ENCODE peak calls at places on chromosome 1, in ten cellular contexts. F, N, C, R, S, I, X, T, P and U are unnamed samples.
A peak's percentile ranks its signal among the peaks of the same experiment; 100 is the strongest.

GRCh38 chr1:238701024-238701423 is 685.3 kb upstream of the CHRM3 start:
- DNase-seq in N (no peak), T (no peak), R (no peak), P (no peak), C (no peak), X (no peak), I (no peak), S (no peak), F (no peak), U (no peak)

GRCh38 chr1:209349372-209350324 is 233.9 kb upstream of the CAMK1G start:
- DNase-seq in F (no peak), R (no peak), X (no peak), P (no peak), S (no peak), T (no peak), C (no peak), I (no peak), N (no peak), U (no peak)

GRCh38 chr1:168693197-168693871 is 35.7 kb downstream of the DPT start:
- DNase-seq in P (no peak), N (peak; percentile 70), X (no peak), C (no peak), R (no peak), T (peak; percentile 66), S (no peak), I (no peak), F (peak; percentile 84), U (no peak)

GRCh38 chr1:228459091-228459993 is 27.8 kb upstream of the RNF187 start:
- DNase-seq in P (peak; percentile 47), I (peak; percentile 93), X (peak; percentile 85), T (peak; percentile 37), S (peak; percentile 41), F (peak; percentile 18), C (no peak), R (peak; percentile 27), N (peak; percentile 58), U (no peak)

GRCh38 chr1:175449306-175449705 is 256.7 kb upstream of the KIAA0040 start:
- DNase-seq in C (no peak), X (no peak), N (no peak), S (no peak), R (no peak), F (no peak), I (no peak), T (no peak), P (no peak), U (no peak)

GRCh38 chr1:234186037-234186688 is 187.1 kb upstream of the COA6 start:
- DNase-seq in P (no peak), N (no peak), T (peak; percentile 78), S (no peak), C (no peak), I (peak; percentile 69), R (no peak), F (peak; percentile 6), X (peak; percentile 92), U (peak; percentile 88)

GRCh38 chr1:244224487-244225430 is 173.7 kb downstream of the ZBTB18 start:
- DNase-seq in P (peak; percentile 49), F (no peak), X (no peak), T (no peak), S (peak; percentile 33), R (no peak), I (no peak), N (peak; percentile 20), C (no peak), U (no peak)

GRCh38 chr1:173531069-173531693 is 54.0 kb downstream of the PRDX6 start:
- DNase-seq in I (no peak), F (no peak), S (no peak), R (no peak), C (no peak), T (no peak), N (no peak), P (no peak), X (no peak), U (no peak)

DNA sequence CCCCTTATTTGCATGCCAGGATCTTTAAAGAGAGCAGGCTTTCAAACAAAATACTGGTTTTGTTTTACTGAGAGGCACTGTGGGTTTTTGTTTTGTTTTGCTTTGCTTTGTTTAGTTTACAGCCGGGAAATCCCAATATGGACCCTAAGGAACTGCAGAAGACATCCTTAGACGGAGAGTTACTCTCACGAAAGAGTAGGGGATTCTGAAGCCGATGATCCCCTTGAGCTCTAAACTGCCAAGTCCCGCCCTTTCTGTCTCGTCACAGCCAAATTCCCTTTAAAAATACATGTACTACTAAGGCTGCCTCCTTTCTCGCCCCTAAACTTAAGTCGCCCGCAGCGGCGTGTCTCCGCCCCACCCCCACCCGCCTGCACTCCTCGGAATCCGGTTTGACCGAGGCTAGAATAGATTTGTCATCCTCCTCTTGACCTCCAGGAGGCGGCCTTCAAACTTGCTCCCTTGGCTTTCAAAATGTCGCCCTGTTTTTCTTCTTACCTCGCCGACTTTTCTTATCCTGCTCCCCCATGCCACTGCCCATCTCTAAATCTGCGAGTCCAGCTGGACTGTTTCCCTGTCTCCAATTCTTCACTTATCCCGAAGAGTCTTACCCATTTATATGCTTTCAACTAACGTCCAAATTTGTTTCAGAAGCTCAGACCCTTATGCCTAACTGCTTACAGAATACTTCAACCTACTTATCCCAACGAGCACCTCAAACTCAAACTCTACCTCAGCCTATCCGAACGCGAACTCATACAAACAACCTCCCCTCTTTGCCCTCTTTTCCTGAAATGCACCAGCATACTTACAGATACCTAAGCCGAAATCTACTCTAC is 11.0 kb upstream of the BOLA1 start:
- DNase-seq in S (peak; percentile 68), T (peak; percentile 86), X (peak; percentile 88), N (peak; percentile 86), C (peak; percentile 85), P (peak; percentile 84), F (peak; percentile 76), I (peak; percentile 68), R (peak; percentile 58), U (peak; percentile 96)
- TF ChIP-seq POLR2A in S (no peak), T (peak; percentile 79), X (peak; percentile 96), N (no peak), C (no peak), P (peak; percentile 94), F (peak; percentile 22), I (peak; percentile 56), R (peak; percentile 80), U (peak; percentile 6)

GRCh38 chr1:100250807-100251206 is 1.2 kb upstream of the DBT start:
- DNase-seq in X (no peak), N (no peak), P (no peak), F (no peak), R (no peak), T (no peak), C (no peak), S (no peak), I (no peak), U (no peak)

GRCh38 chr1:100249155-100249536 is 488 bp downstream of the DBT start:
- DNase-seq in X (no peak), C (no peak), T (no peak), P (no peak), N (no peak), S (no peak), I (no peak), F (no peak), R (no peak), U (no peak)

GRCh38 chr1:100246738-100247137 is 2.9 kb downstream of the DBT start:
- DNase-seq in N (no peak), X (no peak), I (no peak), P (no peak), F (no peak), T (no peak), R (no peak), C (no peak), S (no peak), U (no peak)

GRCh38 chr1:100250264-100250663 is 630 bp upstream of the DBT start:
- DNase-seq in S (no peak), P (no peak), R (no peak), T (no peak), N (no peak), I (no peak), X (no peak), F (no peak), C (no peak), U (no peak)

GRCh38 chr1:100249537-100250257 is at the start of gene DBT:
- DNase-seq in R (peak; percentile 95), S (peak; percentile 91), N (peak; percentile 95), T (peak; percentile 96), I (peak; percentile 96), F (peak; percentile 92), C (peak; percentile 96), X (peak; percentile 84), P (peak; percentile 94), U (peak; percentile 99)
- TF ChIP-seq POLR2A in R (peak; percentile 71), S (peak; percentile 80), N (peak; percentile 84), T (peak; percentile 96), I (peak; percentile 85), F (peak; percentile 96), C (peak; percentile 78), X (peak; percentile 85), P (peak; percentile 18), U (no peak)

GRCh38 chr1:231419147-231419546 is 2.9 kb downstream of the EGLN1 start:
- DNase-seq in S (no peak), F (no peak), X (no peak), P (no peak), T (no peak), N (no peak), I (no peak), R (no peak), C (no peak), U (no peak)

GRCh38 chr1:231420959-231421615 is 1.0 kb downstream of the EGLN1 start:
- DNase-seq in R (peak; percentile 38), C (peak; percentile 23), F (no peak), N (peak; percentile 51), I (no peak), X (no peak), S (no peak), T (peak; percentile 70), P (peak; percentile 52), U (no peak)

GRCh38 chr1:231419738-231420298 is 2.3 kb downstream of the EGLN1 start:
- DNase-seq in T (no peak), I (no peak), X (no peak), F (no peak), S (no peak), N (no peak), C (no peak), R (no peak), P (no peak), U (no peak)

GRCh38 chr1:231421616-231421970 is 494 bp downstream of the EGLN1 start:
- DNase-seq in N (peak; percentile 45), I (no peak), S (no peak), R (peak; percentile 45), C (no peak), P (peak; percentile 46), T (peak; percentile 45), X (no peak), F (no peak), U (no peak)

DNA sequence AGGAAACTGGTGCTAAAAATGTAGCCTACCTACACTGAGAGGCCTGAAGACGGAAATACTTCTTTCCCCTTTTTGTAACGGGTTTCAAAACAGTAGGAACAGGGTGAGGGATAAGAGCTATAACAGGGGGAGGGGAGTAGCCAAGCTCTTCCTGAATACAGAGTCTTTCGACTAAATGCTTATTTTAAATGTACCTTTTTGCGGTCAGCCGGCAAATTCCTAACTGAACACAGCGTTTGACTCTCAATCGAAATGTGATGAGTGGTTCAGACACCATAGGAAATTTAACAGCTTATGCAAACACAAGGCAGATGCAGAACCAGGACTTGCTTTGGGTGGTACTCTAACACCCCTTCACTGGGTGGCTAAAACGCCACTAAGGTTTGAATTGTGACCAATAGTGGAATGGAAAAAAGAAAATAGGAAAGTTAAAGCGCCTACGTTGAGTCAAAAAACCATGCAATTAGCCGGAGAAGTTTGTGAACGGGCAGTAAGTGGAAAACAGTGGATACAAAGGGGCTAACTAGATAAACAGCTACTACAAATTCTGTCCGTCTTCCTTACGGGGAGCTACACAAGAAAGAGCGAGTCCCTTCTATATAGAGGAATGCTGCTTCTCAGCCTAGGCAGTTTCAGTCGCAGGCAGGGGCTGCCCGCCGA is 1.7 kb downstream of the EGLN1 start:
- DNase-seq in T (no peak), F (no peak), X (no peak), P (no peak), R (no peak), S (no peak), C (no peak), N (no peak), I (no peak), U (no peak)
- TF ChIP-seq POLR2A in T (no peak), F (no peak), X (no peak), P (no peak), R (no peak), S (no peak), C (no peak), N (no peak), I (no peak), U (no peak)

DNA sequence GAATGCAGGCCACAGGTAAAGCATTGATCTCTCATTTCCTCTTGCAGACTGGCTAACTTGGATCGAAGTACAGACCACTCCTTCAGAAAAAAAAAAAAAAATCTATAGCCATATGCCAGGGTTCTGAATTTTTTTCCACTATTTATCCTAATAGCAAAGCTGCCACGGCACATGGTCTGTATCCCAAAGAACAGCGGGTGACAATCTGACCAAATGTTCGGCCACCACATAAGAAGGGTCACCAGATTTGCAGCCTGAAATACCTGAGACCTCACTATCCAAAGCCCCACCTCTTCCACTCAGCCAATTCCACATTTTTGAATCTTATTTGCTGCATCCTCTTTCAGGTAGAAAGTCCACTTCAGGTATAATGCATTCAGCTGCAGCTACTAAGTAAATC is 55.6 kb upstream of the RGS7 start:
- DNase-seq in N (no peak), I (no peak), F (no peak), C (no peak), R (no peak), X (no peak), S (no peak), P (no peak), T (no peak), U (no peak)
- TF ChIP-seq POLR2A in N (no peak), I (no peak), F (no peak), C (no peak), R (no peak), X (no peak), S (no peak), P (no peak), T (no peak), U (no peak)